ENCODE peak calls at places on chromosomes 5 and 9, in five cellular contexts. I is PC-3, K is brain microvascular endothelial cell, P is tibial nerve, Q is upper lobe of left lung. U is an unnamed sample. For H3K36me3, the result is how much of the 10 kb centered on the place peaks cover.

GRCh38 chr5:62149894-62150293 is 156.1 kb upstream of the KIF2A start:
- DNase-seq in I (no peak), Q (no peak), P (no peak), K (no peak), U (no peak)

GRCh38 chr5:174444791-174445190 is 279.6 kb upstream of the MSX2 start:
- DNase-seq in I (no peak), K (no peak), Q (no peak), P (no peak), U (no peak)

GRCh38 chr5:83099445-83099844 is 22.1 kb downstream of the XRCC4 start:
- DNase-seq in Q (no peak), K (no peak), P (no peak), I (no peak), U (peak)

GRCh38 chr5:34626036-34626435 is 30.1 kb upstream of the RAI14 start:
- DNase-seq in I (peak), P (no peak), Q (no peak), K (peak), U (no peak)

GRCh38 chr5:95759005-95759404 is 27.9 kb downstream of the RHOBTB3 start:
- DNase-seq in I (no peak), P (no peak), Q (no peak), K (no peak), U (no peak)

GRCh38 chr5:142486581-142486980 is 161.8 kb upstream of the SPRY4 start:
- DNase-seq in P (no peak), Q (no peak), I (peak), K (peak), U (no peak)

GRCh38 chr5:145362261-145362660 is 472.9 kb downstream of the PRELID2 start:
- DNase-seq in P (no peak), I (peak), K (peak), Q (no peak), U (no peak)

GRCh38 chr5:169635933-169636332 is 1.1 kb upstream of the DOCK2 start:
- DNase-seq in K (no peak), P (no peak), I (no peak), Q (no peak), U (no peak)

GRCh38 chr5:17267099-17267498 is 49.7 kb downstream of the BASP1 start:
- DNase-seq in Q (no peak), I (no peak), K (no peak), P (no peak), U (no peak)

GRCh38 chr9:135010363-135010860 is 77.1 kb upstream of the OLFM1 start:
- DNase-seq in Q (peak), K (no peak), P (no peak), I (no peak), U (no peak)

GRCh38 chr5:154429341-154429740 is 16.5 kb upstream of the SAP30L start:
- DNase-seq in K (no peak), Q (no peak), P (no peak), I (no peak), U (no peak)

GRCh38 chr9:70110194-70111041 is 66.8 kb downstream of the MAMDC2 start:
- DNase-seq in Q (no peak), P (no peak), I (no peak), K (no peak), U (no peak)

GRCh38 chr5:15510816-15511215 is 10.8 kb downstream of the FBXL7 start:
- DNase-seq in I (peak), Q (no peak), P (no peak), K (no peak), U (no peak)

GRCh38 chr5:5288236-5288635 is 134.2 kb upstream of the ICE1 start:
- DNase-seq in K (peak), I (peak), Q (no peak), P (no peak), U (no peak)
- H3K36me3 ChIP-seq in K (under half), I (under half), Q (under half), P (under half), U (under half)

GRCh38 chr9:120481248-120481647 is 98.7 kb downstream of the CDK5RAP2 start:
- DNase-seq in P (no peak), K (no peak), I (no peak), Q (no peak), U (no peak)
- H3K36me3 ChIP-seq in P (under half), K (under half), I (under half), Q (under half), U (under half)

DNA sequence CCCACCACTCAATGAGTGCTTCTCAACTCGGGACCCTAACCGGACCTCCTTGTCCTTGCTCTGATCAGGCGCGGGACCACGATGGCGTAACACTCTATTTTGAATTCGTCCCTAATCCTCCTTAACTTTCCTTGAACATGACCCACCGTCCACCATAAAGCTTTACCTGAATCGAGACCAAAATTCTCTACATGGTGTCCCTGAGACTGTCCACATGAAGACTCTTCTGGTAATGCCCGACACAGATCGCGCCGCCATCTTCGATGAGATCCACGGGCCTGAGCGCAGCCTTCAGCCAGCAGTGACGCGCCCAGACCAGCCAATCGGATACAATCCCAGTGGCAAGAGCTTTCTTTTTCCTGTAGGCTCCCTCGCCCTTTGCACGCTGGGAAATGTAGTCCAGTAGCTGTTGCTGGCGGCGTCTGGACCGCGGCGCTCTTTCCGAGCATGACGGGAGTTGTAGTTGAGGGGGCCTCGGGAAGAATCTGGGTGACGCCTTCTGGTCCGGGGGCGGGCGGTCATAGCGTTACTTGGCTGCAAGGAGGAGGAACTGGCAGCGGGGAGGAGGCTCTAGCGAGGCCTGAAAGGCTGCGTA is at the start of the genes MRPL50 and ZNF189:
- DNase-seq in Q (peak), P (peak), I (peak), K (peak), U (peak)
- H3K36me3 ChIP-seq in Q (under half), P (under half), I (half or more), K (under half), U (under half)

GRCh38 chr9:26940779-26941178 is 6.3 kb downstream of the PLAA start:
- DNase-seq in P (no peak), I (no peak), K (no peak), Q (no peak), U (no peak)
- H3K36me3 ChIP-seq in P (under half), I (under half), K (under half), Q (under half), U (under half)

DNA sequence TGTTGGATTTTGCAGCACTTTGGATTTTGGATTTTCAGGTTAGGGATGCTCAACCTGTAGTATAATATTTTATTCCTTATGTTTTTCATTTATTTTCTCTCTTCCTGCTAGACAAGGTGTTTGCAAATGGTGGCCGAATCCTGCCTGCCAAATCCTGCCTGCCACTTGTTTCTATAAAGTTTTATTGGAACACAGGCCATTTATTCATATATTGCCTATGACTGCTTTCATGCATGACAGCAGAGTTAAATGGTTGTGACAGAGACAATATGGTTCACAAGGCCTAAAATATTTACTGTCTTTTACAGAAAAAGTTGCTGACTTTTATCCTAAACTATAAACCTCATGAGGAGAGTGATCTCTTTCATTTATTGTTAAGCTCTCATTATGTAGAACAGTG is 72.7 kb downstream of the DENND4C start:
- DNase-seq in I (no peak), K (no peak), Q (no peak), P (no peak), U (no peak)
- H3K36me3 ChIP-seq in I (under half), K (under half), Q (half or more), P (under half), U (under half)

DNA sequence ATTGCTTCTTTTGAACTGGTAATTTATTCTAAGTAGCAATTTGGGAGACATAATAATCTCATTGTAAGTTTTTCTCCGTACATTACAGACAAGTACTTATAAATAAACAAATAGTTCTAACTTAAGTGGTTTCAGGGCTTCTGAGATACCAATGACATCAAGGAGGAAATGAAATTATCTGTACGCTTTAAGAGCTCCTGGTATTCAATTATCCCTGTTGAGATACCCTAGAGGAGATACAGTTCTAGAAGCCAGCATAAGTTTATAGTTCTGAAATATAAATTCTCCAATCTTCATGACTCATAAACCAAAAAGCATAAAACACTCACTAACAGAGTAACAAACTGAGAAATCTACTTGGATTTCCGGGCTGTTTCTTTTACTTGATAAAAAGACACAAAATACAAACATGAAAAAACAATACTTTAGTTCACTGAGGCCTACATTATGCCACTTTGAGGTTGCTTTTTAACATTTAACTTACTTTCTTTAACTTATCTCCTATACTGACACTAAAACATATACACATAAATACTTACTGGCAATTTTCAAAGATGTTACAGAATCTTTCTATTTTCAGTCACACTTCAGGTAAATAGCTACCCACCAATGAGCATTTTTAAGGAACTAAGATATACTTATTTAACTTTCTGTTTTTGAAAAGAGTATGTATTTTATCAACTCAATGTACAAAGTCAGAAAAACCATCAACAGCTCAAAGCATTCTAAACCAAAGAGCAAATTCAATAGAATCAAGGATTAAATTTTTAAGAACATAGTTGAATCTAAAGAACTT is 7.5 kb downstream of the DCTN4 start:
- DNase-seq in Q (no peak), P (no peak), K (no peak), I (no peak), U (no peak)
- H3K36me3 ChIP-seq in Q (half or more), P (under half), K (under half), I (half or more), U (under half)

GRCh38 chr9:120764476-120764875 is 28.7 kb downstream of the FBXW2 start:
- DNase-seq in P (no peak), K (no peak), I (no peak), Q (no peak), U (no peak)

GRCh38 chr9:120765910-120766309 is 27.3 kb downstream of the FBXW2 start:
- DNase-seq in K (no peak), Q (no peak), P (no peak), I (no peak), U (peak)

GRCh38 chr9:120768870-120769269 is 24.3 kb downstream of the FBXW2 start:
- DNase-seq in I (no peak), K (no peak), Q (no peak), P (no peak), U (no peak)

GRCh38 chr9:120768247-120768646 is 25.0 kb downstream of the FBXW2 start:
- DNase-seq in P (no peak), Q (no peak), K (no peak), I (no peak), U (no peak)

DNA sequence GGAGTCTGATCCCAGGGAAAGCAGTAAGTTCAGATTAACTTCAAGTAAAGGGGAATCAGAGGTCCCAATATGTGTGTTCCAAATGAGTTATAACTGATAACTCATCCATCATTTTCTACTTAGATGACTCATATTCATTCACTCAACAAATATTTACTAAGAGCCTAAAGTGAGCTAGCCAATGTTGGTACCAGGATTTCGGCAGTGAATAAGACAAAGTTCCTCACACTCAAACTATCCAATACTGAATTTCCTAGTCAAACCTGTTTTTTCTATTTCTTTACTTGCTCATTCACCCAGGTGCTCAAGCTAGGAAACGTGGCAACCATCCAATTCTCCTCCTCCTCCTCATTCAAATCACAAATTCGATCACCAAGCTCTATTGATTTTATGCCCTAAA is 25.8 kb downstream of the FBXW2 start:
- DNase-seq in K (no peak), P (no peak), I (peak), Q (no peak), U (no peak)
- H3K36me3 ChIP-seq in K (under half), P (under half), I (under half), Q (half or more), U (under half)

U was measured in neural progenitor cell.